ENCODE peak calls at places on chromosomes 4 and X, in eight cellular contexts. Z is sciatic nerve; V is activated T-helper 17 cell treated with anti-CD3 and anti-CD28 coated beads, Interleukin-2, amount 50 U/mL, for 72 hours; P is IMR-90; B is CD4-positive, alpha-beta T cell; Y is HCT116; N is central memory CD8-positive, alpha-beta T cell; J is activated CD8-positive, alpha-beta memory T cell treated with anti-CD3 and anti-CD28 coated beads, Interleukin-2, amount 10 ng/mL, durations not matched to agents 7 days and 5 days. K is an unnamed sample.

GRCh38 chr4:39565925-39566630 is 38.8 kb upstream of the UGDH start:
- ATAC-seq in Z (no peak), V (no peak), P (peak; percentile 92), B (no peak), Y (no peak), N (no peak), J (no peak), K (peak; percentile 71)

GRCh38 chr4:11904117-11904535 is 475.4 kb upstream of the HS3ST1 start:
- ATAC-seq in Z (peak; percentile 63), V (no peak), P (no peak), B (no peak), Y (no peak), N (no peak), J (no peak), K (peak; percentile 54)

GRCh38 chr4:145081756-145082155 is 16.2 kb downstream of the ANAPC10 start:
- ATAC-seq in Z (no peak), V (no peak), P (no peak), B (no peak), Y (no peak), N (no peak), J (no peak), K (no peak)

GRCh38 chr4:80171656-80172055 is 25.6 kb upstream of the PRDM8 start:
- ATAC-seq in Z (no peak), V (peak; percentile 34), P (no peak), B (no peak), Y (no peak), N (no peak), J (peak; percentile 47), K (no peak)

GRCh38 chr4:153809307-153809706 is 20.4 kb upstream of the SFRP2 start:
- ATAC-seq in Z (no peak), V (peak; percentile 93), P (no peak), B (peak; percentile 96), Y (no peak), N (peak; percentile 91), J (peak; percentile 53), K (no peak)

GRCh38 chrX:23785564-23785963 is 2.6 kb downstream of the SAT1 start:
- ATAC-seq in Z (no peak), V (no peak), P (no peak), B (no peak), Y (no peak), N (no peak), J (no peak), K (no peak)

GRCh38 chr4:3340703-3341088 is 47.9 kb downstream of the RGS12 start:
- ATAC-seq in Z (no peak), V (no peak), P (no peak), B (no peak), Y (peak; percentile 57), N (no peak), J (no peak), K (peak; percentile 71)

GRCh38 chr4:105280338-105280809 is 133.7 kb downstream of the TET2 start:
- ATAC-seq in Z (peak; percentile 50), V (peak; percentile 57), P (peak; percentile 95), B (no peak), Y (no peak), N (no peak), J (no peak), K (no peak)

GRCh38 chr4:751676-752075 is 46.0 kb downstream of the PCGF3 start:
- ATAC-seq in Z (no peak), V (no peak), P (peak; percentile 13), B (no peak), Y (no peak), N (no peak), J (no peak), K (no peak)

GRCh38 chrX:109218761-109219160 is 263.1 kb downstream of the GUCY2F start:
- ATAC-seq in Z (no peak), V (no peak), P (no peak), B (no peak), Y (no peak), N (no peak), J (no peak), K (no peak)

GRCh38 chrX:2387614-2388239 is 113.0 kb downstream of the DHRSX start:
- ATAC-seq in Z (no peak), V (no peak), P (peak; percentile 48), B (no peak), Y (peak; percentile 14), N (no peak), J (no peak), K (no peak)

GRCh38 chrX:53321216-53321942 is 40.0 kb upstream of the IQSEC2 start:
- ATAC-seq in Z (peak; percentile 42), V (peak; percentile 33), P (peak; percentile 69), B (peak; percentile 39), Y (peak; percentile 89), N (peak; percentile 44), J (peak; percentile 31), K (peak; percentile 41)

GRCh38 chr4:44544158-44544557 is 95.5 kb upstream of the KCTD8 start:
- ATAC-seq in Z (no peak), V (no peak), P (no peak), B (no peak), Y (no peak), N (no peak), J (no peak), K (no peak)

GRCh38 chr4:4499438-4500123 is 42.3 kb downstream of the STX18 start:
- ATAC-seq in Z (no peak), V (no peak), P (no peak), B (no peak), Y (no peak), N (no peak), J (no peak), K (no peak)

GRCh38 chrX:44996282-44996681 is 123.3 kb downstream of the KDM6A start:
- ATAC-seq in Z (no peak), V (peak; percentile 90), P (no peak), B (no peak), Y (no peak), N (no peak), J (no peak), K (no peak)

GRCh38 chr4:118993329-118993728 is 104.7 kb downstream of the SYNPO2 start:
- ATAC-seq in Z (no peak), V (no peak), P (no peak), B (no peak), Y (no peak), N (no peak), J (no peak), K (no peak)

GRCh38 chrX:111047575-111047974 is 48.4 kb upstream of the PAK3 start:
- ATAC-seq in Z (peak; percentile 63), V (no peak), P (no peak), B (no peak), Y (no peak), N (no peak), J (no peak), K (no peak)